ENCODE peak calls at places on chromosomes 12 and 14, in seven cellular contexts. J is heart right ventricle, B is DND-41, Q is tibial nerve, U is Peyer's patch, F is H9, R is transverse colon. W is an unnamed sample. For H3K9me3 and H3K4me1, the result is how much of the 10 kb centered on the place peaks cover.

GRCh38 chr12:81105687-81106086 is 27.8 kb downstream of the ACSS3 start:
- DNase-seq in J (no peak), B (no peak), Q (no peak), U (no peak), F (no peak), R (no peak), W (no peak)

GRCh38 chr12:52209321-52209720 is 17.5 kb upstream of the KRT80 start:
- DNase-seq in J (no peak), B (no peak), Q (peak), U (peak), F (no peak), R (no peak), W (no peak)

GRCh38 chr14:99252940-99253868 is 18.8 kb downstream of the BCL11B start:
- DNase-seq in J (no peak), B (no peak), Q (no peak), U (no peak), F (no peak), R (no peak), W (no peak)

GRCh38 chr14:57486767-57487379 is 6.8 kb downstream of the CCDC198 start:
- DNase-seq in J (no peak), B (peak), Q (no peak), U (no peak), F (no peak), R (no peak), W (no peak)

GRCh38 chr14:23414254-23414653 is 6.2 kb upstream of the MYH6 start:
- DNase-seq in J (no peak), B (no peak), Q (no peak), U (no peak), F (no peak), R (no peak), W (no peak)

GRCh38 chr12:53569174-53569557 is 57.0 kb downstream of the ATF7 start:
- DNase-seq in J (no peak), B (no peak), Q (no peak), U (no peak), F (no peak), R (no peak), W (no peak)

GRCh38 chr14:24938593-24938992 is 111.4 kb downstream of the STXBP6 start:
- DNase-seq in J (no peak), B (no peak), Q (no peak), U (no peak), F (no peak), R (no peak), W (no peak)

GRCh38 chr12:38053655-38054464 is 262.7 kb upstream of the ALG10B start:
- DNase-seq in J (no peak), B (no peak), Q (no peak), U (no peak), F (no peak), R (peak), W (no peak)

GRCh38 chr12:64976131-64976530 is 145.0 kb downstream of the WIF1 start:
- DNase-seq in J (no peak), B (no peak), Q (no peak), U (no peak), F (no peak), R (no peak), W (no peak)

GRCh38 chr14:99602054-99602787 is 1.8 kb downstream of the CCDC85C start:
- DNase-seq in J (peak), B (peak), Q (no peak), U (peak), F (no peak), R (peak), W (no peak)

GRCh38 chr14:32038876-32039275 is 38.2 kb upstream of the ARHGAP5 start:
- DNase-seq in J (no peak), B (no peak), Q (no peak), U (no peak), F (no peak), R (no peak), W (no peak)

GRCh38 chr12:27015730-27016076 is 1.5 kb upstream of the TM7SF3 start:
- DNase-seq in J (no peak), B (no peak), Q (no peak), U (no peak), F (no peak), R (no peak), W (no peak)

DNA sequence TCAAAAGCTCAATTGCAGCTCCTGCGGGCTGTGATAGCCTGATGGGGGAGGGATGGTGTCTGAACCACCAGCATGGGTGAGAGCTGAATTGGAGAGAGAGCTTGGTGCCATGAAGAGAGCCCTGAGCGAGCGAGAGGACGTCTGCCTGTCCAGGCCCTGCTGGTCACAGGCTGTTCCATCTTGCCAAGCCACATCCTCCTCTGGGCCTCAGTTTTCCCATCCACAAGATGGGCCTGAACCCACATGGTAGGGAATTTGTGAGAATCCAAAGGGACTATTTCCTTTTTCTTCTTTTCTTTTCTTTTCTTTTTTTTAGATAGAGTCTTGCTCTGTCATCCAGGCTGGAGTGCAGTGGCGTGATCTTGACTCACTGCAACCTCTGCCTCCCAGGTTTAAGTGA is 276.4 kb downstream of the VRK1 start:
- DNase-seq in J (no peak), B (no peak), Q (no peak), U (no peak), F (no peak), R (no peak), W (no peak)
- H3K9me3 ChIP-seq in J (under half), B (under half), Q (under half), U (under half), F (under half), R (under half), W (under half)

GRCh38 chr12:131927110-131928079 is 1.7 kb upstream of the PUS1 start:
- DNase-seq in J (no peak), B (no peak), Q (no peak), U (no peak), F (peak), R (no peak), W (no peak)

GRCh38 chr12:131928080-131928764 is 854 bp upstream of the PUS1 start:
- DNase-seq in J (no peak), B (no peak), Q (no peak), U (no peak), F (peak), R (peak), W (no peak)

GRCh38 chr12:131928765-131929529 is at the start of gene PUS1:
- DNase-seq in J (peak), B (peak), Q (peak), U (peak), F (peak), R (peak), W (peak)

GRCh38 chr12:131930510-131930909 is 1.4 kb downstream of the PUS1 start:
- DNase-seq in J (no peak), B (no peak), Q (no peak), U (no peak), F (no peak), R (no peak), W (no peak)

DNA sequence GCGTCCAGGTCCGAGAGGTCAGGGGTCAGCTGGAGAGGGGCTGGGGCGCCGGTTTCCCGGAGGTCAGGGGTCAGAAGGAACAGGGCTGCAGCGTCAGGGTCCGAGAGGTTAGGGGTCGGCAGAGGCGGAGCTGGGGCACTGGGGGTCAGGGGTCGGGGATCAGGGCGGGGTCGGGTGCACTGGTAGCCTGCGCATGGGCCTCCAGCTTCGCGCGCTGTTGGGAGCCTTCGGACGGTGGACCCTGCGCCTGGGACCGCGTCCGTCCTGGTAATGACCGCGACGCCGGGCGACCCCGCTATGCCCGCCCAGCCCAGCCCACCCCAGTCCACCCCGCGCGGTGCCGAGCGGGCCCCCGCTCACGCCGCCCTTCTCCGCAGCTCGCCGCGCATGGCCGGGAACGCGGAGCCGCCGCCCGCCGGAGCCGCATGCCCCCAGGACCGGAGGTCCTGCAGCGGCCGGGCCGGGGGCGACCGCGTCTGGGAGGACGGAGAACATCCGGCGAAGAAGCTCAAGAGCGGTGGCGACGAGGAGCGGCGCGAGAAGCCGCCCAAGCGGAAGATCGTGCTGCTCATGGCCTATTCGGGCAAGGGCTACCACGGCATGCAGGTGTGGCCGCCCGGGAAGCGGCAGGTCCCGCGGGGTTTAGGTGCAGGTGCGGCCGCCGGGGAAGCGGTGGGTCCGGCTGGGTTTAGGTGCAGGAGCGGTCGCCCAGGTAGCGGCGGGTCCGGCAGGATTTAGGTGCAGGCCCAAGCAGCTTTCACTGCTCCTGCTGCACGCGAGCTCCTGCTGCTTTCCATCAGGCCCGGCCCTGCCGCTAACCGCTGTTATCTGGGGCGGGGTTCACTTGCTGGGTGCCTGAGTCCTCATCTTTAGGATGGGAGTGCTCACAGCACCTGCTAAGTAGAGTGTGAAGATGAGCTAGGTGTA is 717 bp downstream of the PUS1 start:
- DNase-seq in J (no peak), B (peak), Q (no peak), U (peak), F (peak), R (peak), W (no peak)
- H3K27ac ChIP-seq in J (peak), B (peak), Q (peak), U (peak), F (no peak), R (peak), W (no peak)

DNA sequence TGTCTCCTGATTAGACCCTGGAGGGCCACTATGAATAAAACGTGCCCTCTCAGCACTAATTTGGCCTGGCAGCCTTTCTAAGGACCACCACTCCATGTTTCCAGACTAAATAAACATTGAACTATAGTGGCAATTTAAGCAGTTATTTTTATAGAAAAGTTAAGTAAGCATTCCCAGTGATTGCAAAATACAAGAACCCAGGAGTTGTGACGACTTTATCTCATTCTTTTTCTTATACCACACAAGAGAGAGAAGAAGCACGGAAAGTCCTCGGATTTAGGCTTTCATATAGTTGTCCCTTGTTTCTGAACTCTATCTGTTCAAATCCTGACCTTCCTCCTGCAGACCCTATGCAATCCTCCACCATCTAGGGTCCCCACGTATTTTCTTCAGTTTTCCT is 23.1 kb upstream of the STRAP start:
- DNase-seq in J (no peak), B (no peak), Q (no peak), U (no peak), F (no peak), R (no peak), W (no peak)
- H3K4me1 ChIP-seq in J (under half), B (under half), Q (under half), U (under half), F (under half), R (under half), W (under half)

GRCh38 chr14:92625213-92625612 is 111.6 kb downstream of the RIN3 start:
- DNase-seq in J (no peak), B (no peak), Q (no peak), U (no peak), F (no peak), R (no peak), W (no peak)
- H3K9me3 ChIP-seq in J (half or more), B (under half), Q (under half), U (under half), F (under half), R (under half), W (under half)

DNA sequence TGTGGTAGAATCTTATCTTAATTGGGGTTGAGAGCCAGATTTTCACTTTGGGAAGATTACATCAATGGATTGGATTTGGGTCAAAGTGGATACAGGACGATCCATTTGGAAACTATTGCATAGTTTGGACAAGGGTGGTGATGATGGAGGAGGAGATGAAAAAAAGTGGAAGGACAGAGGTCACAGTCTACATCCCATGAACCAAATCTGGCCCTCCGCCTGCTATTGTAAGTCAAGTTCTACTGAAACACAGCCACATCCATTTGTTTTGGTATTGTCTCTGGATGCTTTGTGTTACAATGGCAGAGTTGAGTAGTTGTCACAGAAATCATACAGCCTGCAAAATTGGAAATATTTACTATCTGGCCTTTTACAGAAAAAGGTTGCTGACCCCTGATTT is 296.8 kb upstream of the NOS1 start:
- DNase-seq in J (no peak), B (no peak), Q (no peak), U (no peak), F (no peak), R (no peak), W (no peak)
- H3K27ac ChIP-seq in J (no peak), B (no peak), Q (no peak), U (no peak), F (no peak), R (no peak), W (no peak)

GRCh38 chr14:29629839-29630238 is 297.8 kb downstream of the PRKD1 start:
- DNase-seq in J (no peak), B (no peak), Q (no peak), U (no peak), F (no peak), R (no peak), W (no peak)
- H3K4me1 ChIP-seq in J (under half), B (under half), Q (under half), U (under half), F (under half), R (under half), W (under half)

GRCh38 chr12:13713746-13714400 is 267.5 kb downstream of the GRIN2B start:
- DNase-seq in J (no peak), B (no peak), Q (no peak), U (no peak), F (no peak), R (peak), W (no peak)
- H3K9me3 ChIP-seq in J (under half), B (under half), Q (under half), U (under half), F (under half), R (under half), W (under half)

GRCh38 chr12:114674201-114675047 is 9.6 kb downstream of the TBX3 start:
- DNase-seq in J (no peak), B (no peak), Q (no peak), U (peak), F (peak), R (no peak), W (no peak)
- H3K27ac ChIP-seq in J (no peak), B (no peak), Q (no peak), U (no peak), F (no peak), R (peak), W (no peak)

GRCh38 chr14:104687601-104688504 is 1.6 kb upstream of the INF2 start:
- DNase-seq in J (peak), B (no peak), Q (peak), U (peak), F (peak), R (peak), W (peak)

GRCh38 chr14:104688755-104689619 is at the start of gene INF2:
- DNase-seq in J (peak), B (peak), Q (no peak), U (peak), F (peak), R (peak), W (no peak)

GRCh38 chr14:104686624-104687517 is 2.5 kb upstream of the INF2 start:
- DNase-seq in J (no peak), B (peak), Q (no peak), U (peak), F (no peak), R (peak), W (no peak)

GRCh38 chr14:104689620-104690265 is 325 bp downstream of the INF2 start:
- DNase-seq in J (no peak), B (peak), Q (no peak), U (no peak), F (no peak), R (peak), W (no peak)

GRCh38 chr14:104688505-104688754 is 988 bp upstream of the INF2 start:
- DNase-seq in J (no peak), B (no peak), Q (no peak), U (no peak), F (no peak), R (no peak), W (no peak)
- H3K4me1 ChIP-seq in J (half or more), B (half or more), Q (half or more), U (under half), F (under half), R (half or more), W (half or more)

W was measured in right atrium auricular region.